ENCODE peak calls at places on chromosomes 4 and X, in five cellular contexts. V is neuronal stem cell, N is H1, P is mesenchymal stem cell, I is trophoblast cell. B is an unnamed sample.

GRCh38 chrX:69361286-69361926 is 142.7 kb upstream of the NALF2 start:
- DNase-seq in V (no peak), N (no peak), P (no peak), I (no peak), B (no peak)

GRCh38 chr4:181909368-181909767 is 333.8 kb upstream of the TENM3 start:
- DNase-seq in V (no peak), N (no peak), P (no peak), I (no peak), B (no peak)

GRCh38 chrX:49838374-49838773 is 9.3 kb downstream of the PAGE4 start:
- DNase-seq in V (peak), N (no peak), P (peak), I (no peak), B (peak)

GRCh38 chrX:118823263-118824172 is at the start of gene ZCCHC12:
- DNase-seq in V (peak), N (peak), P (peak), I (no peak), B (peak)

GRCh38 chr4:182845618-182846017 is 71.6 kb downstream of the DCTD start:
- DNase-seq in V (no peak), N (no peak), P (no peak), I (no peak), B (no peak)

GRCh38 chrX:2577844-2578444 is 77.2 kb upstream of the DHRSX start:
- DNase-seq in V (no peak), N (no peak), P (no peak), I (no peak), B (no peak)

GRCh38 chr4:143538979-143539669 is 25.6 kb downstream of the SMARCA5 start:
- DNase-seq in V (no peak), N (no peak), P (no peak), I (no peak), B (no peak)

GRCh38 chr4:58163172-58163571 is 1053.0 kb upstream of the IGFBP7 start:
- DNase-seq in V (no peak), N (no peak), P (no peak), I (no peak), B (no peak)

GRCh38 chr4:122481766-122482405 is 25.4 kb upstream of the IL2 start:
- DNase-seq in V (no peak), N (no peak), P (peak), I (no peak), B (no peak)

GRCh38 chr4:86934772-86935498 is at the start of gene AFF1:
- DNase-seq in V (peak), N (peak), P (peak), I (peak), B (peak)

GRCh38 chr4:86934147-86934771 is 552 bp upstream of the AFF1 start:
- DNase-seq in V (no peak), N (no peak), P (no peak), I (no peak), B (no peak)

GRCh38 chr4:86939123-86939522 is 4.3 kb downstream of the AFF1 start:
- DNase-seq in V (no peak), N (no peak), P (peak), I (no peak), B (no peak)

GRCh38 chr4:86935833-86936721 is 1.3 kb downstream of the AFF1 start:
- DNase-seq in V (peak), N (peak), P (peak), I (peak), B (peak)

DNA sequence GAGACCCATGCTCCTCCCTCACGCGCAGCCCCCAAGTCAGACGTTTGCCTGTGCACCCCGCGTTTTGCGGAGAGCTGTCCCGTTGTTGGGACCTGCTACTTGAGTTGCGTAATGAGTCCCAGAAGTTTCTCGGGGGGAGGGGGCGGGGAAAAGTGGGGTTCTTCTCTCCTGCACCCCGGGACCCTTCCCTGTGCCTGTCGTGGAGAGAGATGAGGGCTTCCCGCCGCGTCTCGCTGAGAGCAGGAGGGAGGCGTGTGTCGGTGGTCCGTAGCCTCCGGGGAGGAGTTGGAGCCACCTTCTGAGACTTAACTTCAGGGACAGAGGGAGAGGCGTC is 655 bp downstream of the AFF1 start:
- DNase-seq in V (peak), N (no peak), P (no peak), I (no peak), B (no peak)
- H4K91ac ChIP-seq in V (peak), N (peak), P (peak), I (peak), B (no peak)

GRCh38 chrX:120453985-120454384 is 15.1 kb downstream of the LAMP2 start:
- DNase-seq in V (no peak), N (no peak), P (peak), I (no peak), B (no peak)
- H2BK12ac ChIP-seq in V (no peak), N (no peak), P (no peak), I (no peak), B (no peak)

DNA sequence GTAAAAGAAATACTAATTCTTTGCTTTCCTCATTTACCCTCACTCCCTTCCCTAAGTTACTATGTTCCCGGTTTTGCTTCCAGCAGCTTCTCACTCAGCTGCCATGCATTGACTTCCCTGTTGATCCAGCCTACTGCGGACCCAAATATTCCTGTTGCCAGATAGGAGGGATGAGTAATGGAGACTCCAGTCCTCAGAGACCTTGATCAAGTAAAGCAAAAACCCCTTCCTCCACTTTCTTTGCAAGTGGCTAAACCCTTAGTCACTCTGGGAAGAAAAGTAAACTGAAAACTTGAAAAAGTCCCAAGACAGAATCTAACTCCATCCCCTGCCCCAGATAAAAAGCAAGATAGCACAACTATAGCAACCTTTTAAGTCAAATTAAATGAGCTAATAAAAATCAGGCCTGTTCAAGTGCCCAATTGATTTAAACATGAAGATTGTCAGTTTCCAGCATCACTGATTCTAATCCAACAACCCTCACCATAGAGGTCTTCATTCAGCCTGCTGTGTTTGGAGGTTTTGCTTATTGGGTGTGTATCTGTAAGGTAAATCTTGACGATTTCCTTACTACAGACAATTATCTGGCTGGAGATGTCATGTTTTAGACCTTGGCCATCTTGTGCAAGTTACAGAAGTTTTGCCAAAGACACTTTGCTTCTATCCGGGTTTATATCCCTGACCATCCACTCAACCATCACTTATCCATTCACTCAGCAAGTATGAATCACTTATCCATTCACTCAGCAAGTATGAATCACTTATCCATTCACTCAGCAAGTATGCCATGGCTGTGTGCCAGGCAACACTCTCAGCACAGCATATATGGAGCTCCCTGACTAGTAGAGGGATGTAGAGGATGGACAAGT is 17.6 kb downstream of the FGFBP1 start:
- DNase-seq in V (no peak), N (no peak), P (peak), I (peak), B (no peak)
- H3K14ac ChIP-seq in V (no peak), N (no peak), P (no peak), I (no peak), B (no peak)

GRCh38 chr4:84908876-84909275 is 57.6 kb downstream of the WDFY3 start:
- DNase-seq in V (no peak), N (no peak), P (no peak), I (peak), B (no peak)
- H4K91ac ChIP-seq in V (no peak), N (no peak), P (no peak), I (no peak), B (no peak)

B was measured in H9.